ENCODE peak calls at places on chromosomes 7 and 10, in nine cellular contexts. E, L, A, V, B, R, J, O and Q are unnamed samples.

GRCh38 chr10:102455893-102456471 is 4.6 kb upstream of the C10orf95 start:
- DNase-seq in A (no peak), V (no peak), E (no peak), R (no peak), L (no peak), J (peak), B (peak), O (no peak), Q (no peak)

GRCh38 chr10:120414946-120415345 is 42.1 kb upstream of the PLPP4 start:
- DNase-seq in L (no peak), V (no peak), J (peak), R (no peak), E (no peak), B (no peak), O (no peak), A (no peak), Q (no peak)

GRCh38 chr7:73809454-73810090 is 21.2 kb upstream of the CLDN4 start:
- DNase-seq in E (no peak), R (no peak), J (peak), B (no peak), V (no peak), A (no peak), L (no peak), O (no peak), Q (no peak)

GRCh38 chr7:155808551-155809331 is 3.5 kb downstream of the SHH start:
- DNase-seq in B (no peak), J (no peak), A (no peak), O (no peak), V (no peak), L (no peak), E (no peak), R (no peak), Q (peak)

GRCh38 chr7:106887376-106887775 is 22.3 kb downstream of the PIK3CG start:
- DNase-seq in R (no peak), A (no peak), B (no peak), J (no peak), V (no peak), E (no peak), L (no peak), O (no peak), Q (no peak)

GRCh38 chr7:26937956-26938623 is 73.7 kb upstream of the SKAP2 start:
- DNase-seq in L (no peak), V (no peak), B (no peak), R (no peak), A (no peak), O (no peak), E (no peak), J (peak), Q (no peak)

GRCh38 chr7:66265566-66265965 is 60.4 kb downstream of the TPST1 start:
- DNase-seq in O (no peak), A (no peak), J (peak), E (no peak), V (no peak), L (no peak), R (no peak), B (no peak), Q (peak)

GRCh38 chr7:69732203-69732602 is 133.9 kb downstream of the AUTS2 start:
- DNase-seq in J (no peak), O (no peak), E (no peak), R (no peak), V (no peak), L (no peak), A (no peak), B (no peak), Q (no peak)